ENCODE peak calls at places on chromosomes 13 and 19, in nine cellular contexts. One of them, this sample, is unnamed.

GRCh38 chr19:38394488-38394887 is 6.0 kb downstream of the SPRED3 start:
- DNase-seq in uterus: no peak
- DNase-seq in right lobe of liver: no peak
- DNase-seq in iPS DF 6.9: peak
- DNase-seq in fibroblast of lung: no peak
- DNase-seq in A673: peak
- DNase-seq in HCT116: no peak
- DNase-seq in ovary: no peak
- DNase-seq in pancreas: no peak
- DNase-seq in this sample: no peak

GRCh38 chr19:51514866-51515481 is 13.4 kb upstream of the SIGLEC12 start:
- DNase-seq in uterus: no peak
- DNase-seq in right lobe of liver: no peak
- DNase-seq in iPS DF 6.9: peak
- DNase-seq in fibroblast of lung: peak
- DNase-seq in A673: peak
- DNase-seq in HCT116: peak
- DNase-seq in ovary: no peak
- DNase-seq in pancreas: no peak
- DNase-seq in this sample: peak

GRCh38 chr19:33499671-33500506 is 21.7 kb downstream of the PEPD start:
- DNase-seq in uterus: no peak
- DNase-seq in right lobe of liver: peak
- DNase-seq in iPS DF 6.9: no peak
- DNase-seq in fibroblast of lung: no peak
- DNase-seq in A673: no peak
- DNase-seq in HCT116: no peak
- DNase-seq in ovary: no peak
- DNase-seq in pancreas: no peak
- DNase-seq in this sample: no peak

GRCh38 chr13:31629085-31629785 is 110.1 kb upstream of the RXFP2 start:
- DNase-seq in uterus: no peak
- DNase-seq in right lobe of liver: no peak
- DNase-seq in iPS DF 6.9: no peak
- DNase-seq in fibroblast of lung: peak
- DNase-seq in A673: no peak
- DNase-seq in HCT116: no peak
- DNase-seq in ovary: no peak
- DNase-seq in pancreas: no peak
- DNase-seq in this sample: no peak

GRCh38 chr13:48621056-48621455 is 32.7 kb upstream of the CYSLTR2 start:
- DNase-seq in uterus: no peak
- DNase-seq in right lobe of liver: no peak
- DNase-seq in iPS DF 6.9: no peak
- DNase-seq in fibroblast of lung: no peak
- DNase-seq in A673: no peak
- DNase-seq in HCT116: no peak
- DNase-seq in ovary: no peak
- DNase-seq in pancreas: no peak
- DNase-seq in this sample: no peak

GRCh38 chr19:41328157-41328817 is 18.3 kb downstream of the CCDC97 start:
- DNase-seq in uterus: no peak
- DNase-seq in right lobe of liver: peak
- DNase-seq in iPS DF 6.9: no peak
- DNase-seq in fibroblast of lung: peak
- DNase-seq in A673: no peak
- DNase-seq in HCT116: no peak
- DNase-seq in ovary: no peak
- DNase-seq in pancreas: no peak
- DNase-seq in this sample: no peak

GRCh38 chr13:53151692-53152421 is 123.2 kb downstream of the OLFM4 start:
- DNase-seq in uterus: no peak
- DNase-seq in right lobe of liver: no peak
- DNase-seq in iPS DF 6.9: peak
- DNase-seq in fibroblast of lung: peak
- DNase-seq in A673: peak
- DNase-seq in HCT116: peak
- DNase-seq in ovary: no peak
- DNase-seq in pancreas: peak
- DNase-seq in this sample: peak

GRCh38 chr13:110593430-110594130 is 21.8 kb upstream of the NAXD start:
- DNase-seq in uterus: no peak
- DNase-seq in right lobe of liver: no peak
- DNase-seq in iPS DF 6.9: no peak
- DNase-seq in fibroblast of lung: peak
- DNase-seq in A673: peak
- DNase-seq in HCT116: peak
- DNase-seq in ovary: no peak
- DNase-seq in pancreas: no peak
- DNase-seq in this sample: no peak

GRCh38 chr13:113357529-113357928 is 6.4 kb downstream of the GRTP1 start:
- DNase-seq in uterus: no peak
- DNase-seq in right lobe of liver: no peak
- DNase-seq in iPS DF 6.9: no peak
- DNase-seq in fibroblast of lung: peak
- DNase-seq in A673: no peak
- DNase-seq in HCT116: no peak
- DNase-seq in ovary: no peak
- DNase-seq in pancreas: no peak
- DNase-seq in this sample: no peak

GRCh38 chr19:7513809-7514642 is 1.9 kb upstream of the ZNF358 start:
- DNase-seq in uterus: no peak
- DNase-seq in right lobe of liver: no peak
- DNase-seq in iPS DF 6.9: no peak
- DNase-seq in fibroblast of lung: no peak
- DNase-seq in A673: no peak
- DNase-seq in HCT116: no peak
- DNase-seq in ovary: no peak
- DNase-seq in pancreas: no peak
- DNase-seq in this sample: no peak

GRCh38 chr19:46392837-46393236 is 20.5 kb downstream of the CCDC8 start:
- DNase-seq in uterus: no peak
- DNase-seq in right lobe of liver: no peak
- DNase-seq in iPS DF 6.9: no peak
- DNase-seq in fibroblast of lung: no peak
- DNase-seq in A673: no peak
- DNase-seq in HCT116: no peak
- DNase-seq in ovary: no peak
- DNase-seq in pancreas: no peak
- DNase-seq in this sample: no peak

GRCh38 chr13:75489502-75490263 is 7.7 kb upstream of the TBC1D4 start:
- DNase-seq in uterus: no peak
- DNase-seq in right lobe of liver: peak
- DNase-seq in iPS DF 6.9: no peak
- DNase-seq in fibroblast of lung: peak
- DNase-seq in A673: no peak
- DNase-seq in HCT116: no peak
- DNase-seq in ovary: no peak
- DNase-seq in pancreas: no peak
- DNase-seq in this sample: no peak

GRCh38 chr13:109389456-109389855 is 396.9 kb downstream of the IRS2 start:
- DNase-seq in uterus: no peak
- DNase-seq in right lobe of liver: no peak
- DNase-seq in iPS DF 6.9: no peak
- DNase-seq in fibroblast of lung: peak
- DNase-seq in A673: no peak
- DNase-seq in HCT116: no peak
- DNase-seq in ovary: no peak
- DNase-seq in pancreas: no peak
- DNase-seq in this sample: no peak

GRCh38 chr13:58056411-58056810 is 424.9 kb downstream of the PCDH17 start:
- DNase-seq in uterus: no peak
- DNase-seq in right lobe of liver: no peak
- DNase-seq in iPS DF 6.9: no peak
- DNase-seq in fibroblast of lung: no peak
- DNase-seq in A673: no peak
- DNase-seq in HCT116: no peak
- DNase-seq in ovary: no peak
- DNase-seq in pancreas: no peak
- DNase-seq in this sample: no peak

GRCh38 chr19:58554494-58555368 is at the start of gene CHMP2A:
- DNase-seq in uterus: peak
- DNase-seq in right lobe of liver: peak
- DNase-seq in iPS DF 6.9: peak
- DNase-seq in fibroblast of lung: peak
- DNase-seq in A673: peak
- DNase-seq in HCT116: peak
- DNase-seq in ovary: peak
- DNase-seq in pancreas: peak
- DNase-seq in this sample: peak
- H3K4me3 ChIP-seq in uterus: peak
- H3K4me3 ChIP-seq in right lobe of liver: peak
- H3K4me3 ChIP-seq in iPS DF 6.9: peak
- H3K4me3 ChIP-seq in fibroblast of lung: peak
- H3K4me3 ChIP-seq in A673: peak
- H3K4me3 ChIP-seq in HCT116: peak
- H3K4me3 ChIP-seq in ovary: peak
- H3K4me3 ChIP-seq in pancreas: peak
- H3K4me3 ChIP-seq in this sample: peak

GRCh38 chr19:5676711-5677110 is 3.6 kb downstream of the MICOS13 start:
- DNase-seq in uterus: no peak
- DNase-seq in right lobe of liver: no peak
- DNase-seq in iPS DF 6.9: no peak
- DNase-seq in fibroblast of lung: no peak
- DNase-seq in A673: no peak
- DNase-seq in HCT116: no peak
- DNase-seq in ovary: no peak
- DNase-seq in pancreas: no peak
- DNase-seq in this sample: peak

GRCh38 chr19:5678071-5678682 is 2.1 kb downstream of the MICOS13 start:
- DNase-seq in uterus: no peak
- DNase-seq in right lobe of liver: no peak
- DNase-seq in iPS DF 6.9: no peak
- DNase-seq in fibroblast of lung: no peak
- DNase-seq in A673: no peak
- DNase-seq in HCT116: no peak
- DNase-seq in ovary: no peak
- DNase-seq in pancreas: no peak
- DNase-seq in this sample: no peak

GRCh38 chr19:5676105-5676671 is 4.1 kb downstream of the MICOS13 start:
- DNase-seq in uterus: no peak
- DNase-seq in right lobe of liver: no peak
- DNase-seq in iPS DF 6.9: no peak
- DNase-seq in fibroblast of lung: no peak
- DNase-seq in A673: no peak
- DNase-seq in HCT116: no peak
- DNase-seq in ovary: no peak
- DNase-seq in pancreas: no peak
- DNase-seq in this sample: peak

GRCh38 chr19:5677597-5677996 is 2.7 kb downstream of the MICOS13 start:
- DNase-seq in uterus: no peak
- DNase-seq in right lobe of liver: no peak
- DNase-seq in iPS DF 6.9: no peak
- DNase-seq in fibroblast of lung: no peak
- DNase-seq in A673: no peak
- DNase-seq in HCT116: no peak
- DNase-seq in ovary: no peak
- DNase-seq in pancreas: no peak
- DNase-seq in this sample: no peak

DNA sequence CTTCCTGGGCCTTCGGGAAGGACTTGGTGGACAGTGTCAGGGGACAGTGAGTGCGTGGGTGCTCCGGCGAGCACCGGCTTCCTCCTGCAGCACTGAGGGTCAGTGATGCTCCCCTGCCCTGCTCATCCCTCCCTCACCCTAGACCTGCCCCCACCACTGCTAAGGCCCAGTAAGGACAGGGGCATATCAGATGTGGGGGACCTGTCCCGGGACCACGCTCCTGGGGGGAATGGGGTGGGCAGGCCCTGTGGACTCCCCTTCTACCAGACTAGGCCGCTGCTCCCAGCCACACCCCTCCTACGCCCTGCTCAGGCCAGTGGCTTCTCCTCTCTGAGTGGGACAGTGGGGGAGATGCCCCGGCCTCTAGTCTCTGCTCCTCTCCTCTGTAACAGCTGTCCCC is 3.2 kb downstream of the MICOS13 start:
- DNase-seq in uterus: no peak
- DNase-seq in right lobe of liver: no peak
- DNase-seq in iPS DF 6.9: no peak
- DNase-seq in fibroblast of lung: no peak
- DNase-seq in A673: no peak
- DNase-seq in HCT116: no peak
- DNase-seq in ovary: no peak
- DNase-seq in pancreas: no peak
- DNase-seq in this sample: no peak
- H3K27ac ChIP-seq in uterus: no peak
- H3K27ac ChIP-seq in right lobe of liver: no peak
- H3K27ac ChIP-seq in iPS DF 6.9: no peak
- H3K27ac ChIP-seq in fibroblast of lung: no peak
- H3K27ac ChIP-seq in A673: no peak
- H3K27ac ChIP-seq in HCT116: no peak
- H3K27ac ChIP-seq in ovary: no peak
- H3K27ac ChIP-seq in pancreas: no peak
- H3K27ac ChIP-seq in this sample: peak

GRCh38 chr13:49998714-49999624 is 2.1 kb downstream of the TRIM13 start:
- DNase-seq in uterus: no peak
- DNase-seq in right lobe of liver: no peak
- DNase-seq in iPS DF 6.9: peak
- DNase-seq in fibroblast of lung: no peak
- DNase-seq in A673: no peak
- DNase-seq in HCT116: no peak
- DNase-seq in ovary: no peak
- DNase-seq in pancreas: no peak
- DNase-seq in this sample: no peak

GRCh38 chr13:49996951-49997895 is at the start of gene TRIM13:
- DNase-seq in uterus: peak
- DNase-seq in right lobe of liver: peak
- DNase-seq in iPS DF 6.9: peak
- DNase-seq in fibroblast of lung: peak
- DNase-seq in A673: peak
- DNase-seq in HCT116: peak
- DNase-seq in ovary: peak
- DNase-seq in pancreas: peak
- DNase-seq in this sample: peak

GRCh38 chr13:49995535-49996165 is 1.2 kb upstream of the TRIM13 start:
- DNase-seq in uterus: no peak
- DNase-seq in right lobe of liver: no peak
- DNase-seq in iPS DF 6.9: no peak
- DNase-seq in fibroblast of lung: peak
- DNase-seq in A673: no peak
- DNase-seq in HCT116: no peak
- DNase-seq in ovary: no peak
- DNase-seq in pancreas: no peak
- DNase-seq in this sample: no peak

GRCh38 chr13:49996166-49996915 is 501 bp upstream of the TRIM13 start:
- DNase-seq in uterus: peak
- DNase-seq in right lobe of liver: peak
- DNase-seq in iPS DF 6.9: no peak
- DNase-seq in fibroblast of lung: peak
- DNase-seq in A673: peak
- DNase-seq in HCT116: peak
- DNase-seq in ovary: peak
- DNase-seq in pancreas: peak
- DNase-seq in this sample: peak

GRCh38 chr13:49997935-49998334 is 1.1 kb downstream of the TRIM13 start:
- DNase-seq in uterus: no peak
- DNase-seq in right lobe of liver: no peak
- DNase-seq in iPS DF 6.9: no peak
- DNase-seq in fibroblast of lung: no peak
- DNase-seq in A673: no peak
- DNase-seq in HCT116: no peak
- DNase-seq in ovary: no peak
- DNase-seq in pancreas: no peak
- DNase-seq in this sample: no peak
- H3K4me3 ChIP-seq in uterus: peak
- H3K4me3 ChIP-seq in right lobe of liver: peak
- H3K4me3 ChIP-seq in iPS DF 6.9: peak
- H3K4me3 ChIP-seq in fibroblast of lung: peak
- H3K4me3 ChIP-seq in A673: peak
- H3K4me3 ChIP-seq in HCT116: peak
- H3K4me3 ChIP-seq in ovary: peak
- H3K4me3 ChIP-seq in pancreas: peak
- H3K4me3 ChIP-seq in this sample: peak

GRCh38 chr19:50434525-50434924 is 1.8 kb downstream of the MYBPC2 start:
- DNase-seq in uterus: no peak
- DNase-seq in right lobe of liver: no peak
- DNase-seq in iPS DF 6.9: no peak
- DNase-seq in fibroblast of lung: no peak
- DNase-seq in A673: no peak
- DNase-seq in HCT116: no peak
- DNase-seq in ovary: no peak
- DNase-seq in pancreas: no peak
- DNase-seq in this sample: peak
- H3K27ac ChIP-seq in uterus: no peak
- H3K27ac ChIP-seq in right lobe of liver: no peak
- H3K27ac ChIP-seq in iPS DF 6.9: no peak
- H3K27ac ChIP-seq in fibroblast of lung: no peak
- H3K27ac ChIP-seq in A673: no peak
- H3K27ac ChIP-seq in HCT116: no peak
- H3K27ac ChIP-seq in ovary: no peak
- H3K27ac ChIP-seq in pancreas: no peak
- H3K27ac ChIP-seq in this sample: peak

This sample was measured in SJCRH30.